ENCODE peak calls at places on chromosomes 5 and 9, in six cellular contexts. Q is brain microvascular endothelial cell, W is Right ventricle myocardium superior, O is ELR, X is EL, M is GM12865. H is an unnamed sample.

GRCh38 chr5:83331842-83332241 is 139.7 kb upstream of the VCAN start:
- DNase-seq in Q (no peak), W (no peak), O (peak), X (peak), M (no peak), H (no peak)

GRCh38 chr5:173475780-173476179 is 140.7 kb downstream of the BOD1 start:
- DNase-seq in Q (no peak), W (no peak), O (no peak), X (no peak), M (no peak), H (no peak)

GRCh38 chr9:94084314-94084713 is at the start of gene PTPDC1:
- DNase-seq in Q (peak), W (no peak), O (peak), X (peak), M (no peak), H (no peak)

GRCh38 chr9:68733021-68733405 is 28.0 kb downstream of the PIP5K1B start:
- DNase-seq in Q (no peak), W (no peak), O (no peak), X (no peak), M (no peak), H (no peak)

GRCh38 chr5:147805030-147805454 is 22.5 kb upstream of the JAKMIP2 start:
- DNase-seq in Q (no peak), W (no peak), O (no peak), X (no peak), M (peak), H (peak)

GRCh38 chr9:134379774-134380431 is 53.6 kb downstream of the RXRA start:
- DNase-seq in Q (peak), W (no peak), O (peak), X (peak), M (no peak), H (no peak)

GRCh38 chr5:72817639-72818266 is 1.3 kb downstream of the TNPO1 start:
- DNase-seq in Q (no peak), W (no peak), O (peak), X (no peak), M (no peak), H (no peak)

GRCh38 chr9:35718726-35719511 is 13.1 kb downstream of the TLN1 start:
- DNase-seq in Q (no peak), W (no peak), O (peak), X (no peak), M (peak), H (no peak)

GRCh38 chr5:176389114-176389768 is 690 bp downstream of the HIGD2A start:
- DNase-seq in Q (no peak), W (no peak), O (no peak), X (no peak), M (no peak), H (no peak)

GRCh38 chr9:121455527-121456239 is 44.0 kb downstream of the GGTA1 start:
- DNase-seq in Q (no peak), W (no peak), O (peak), X (no peak), M (peak), H (peak)

GRCh38 chr9:33076031-33076359 is 479 bp downstream of the SMU1 start:
- DNase-seq in Q (peak), W (no peak), O (peak), X (no peak), M (no peak), H (no peak)

GRCh38 chr5:155285673-155286072 is 272.1 kb downstream of the KIF4B start:
- DNase-seq in Q (no peak), W (no peak), O (no peak), X (no peak), M (no peak), H (no peak)

GRCh38 chr5:42768106-42768504 is 11.5 kb downstream of the CCDC152 start:
- DNase-seq in Q (no peak), W (no peak), O (no peak), X (no peak), M (no peak), H (no peak)

GRCh38 chr9:38372685-38373619 is 19.6 kb upstream of the ALDH1B1 start:
- DNase-seq in Q (no peak), W (no peak), O (no peak), X (no peak), M (no peak), H (no peak)

GRCh38 chr5:156414381-156414780 is 87.4 kb downstream of the SGCD start:
- DNase-seq in Q (no peak), W (no peak), O (no peak), X (no peak), M (no peak), H (no peak)

GRCh38 chr9:18268381-18268780 is 205.6 kb upstream of the ADAMTSL1 start:
- DNase-seq in Q (peak), W (no peak), O (peak), X (peak), M (no peak), H (no peak)

GRCh38 chr9:113589890-113590289 is 126.4 kb downstream of the RGS3 start:
- DNase-seq in Q (no peak), W (no peak), O (peak), X (peak), M (no peak), H (no peak)

GRCh38 chr9:84101892-84102632 is 121.5 kb downstream of the RMI1 start:
- DNase-seq in Q (no peak), W (no peak), O (no peak), X (no peak), M (no peak), H (no peak)

GRCh38 chr5:115820846-115821245 is 4.4 kb upstream of the CDO1 start:
- DNase-seq in Q (no peak), W (no peak), O (no peak), X (no peak), M (no peak), H (no peak)

GRCh38 chr9:34693560-34693959 is 2.5 kb upstream of the CCL19 start:
- DNase-seq in Q (no peak), W (no peak), O (no peak), X (no peak), M (no peak), H (no peak)

GRCh38 chr9:93167185-93167584 is 16.8 kb upstream of the WNK2 start:
- DNase-seq in Q (no peak), W (no peak), O (no peak), X (no peak), M (no peak), H (no peak)

GRCh38 chr5:168654225-168654624 is 75.1 kb upstream of the PANK3 start:
- DNase-seq in Q (no peak), W (peak), O (no peak), X (no peak), M (no peak), H (no peak)

GRCh38 chr5:31924005-31924404 is 250.1 kb downstream of the GOLPH3 start:
- DNase-seq in Q (no peak), W (no peak), O (no peak), X (no peak), M (no peak), H (no peak)

GRCh38 chr5:73496984-73497457 is 1.2 kb upstream of the BTF3 start:
- DNase-seq in Q (peak), W (no peak), O (peak), X (peak), M (peak), H (no peak)

GRCh38 chr9:113992276-113992951 is 85.7 kb downstream of the AMBP start:
- DNase-seq in Q (no peak), W (peak), O (no peak), X (no peak), M (no peak), H (no peak)

GRCh38 chr9:136856541-136857141 is 4.5 kb downstream of the MAMDC4 start:
- DNase-seq in Q (no peak), W (peak), O (no peak), X (no peak), M (no peak), H (peak)

GRCh38 chr5:61277190-61277589 is 54.9 kb upstream of the ZSWIM6 start:
- DNase-seq in Q (peak), W (no peak), O (peak), X (peak), M (peak), H (peak)

GRCh38 chr5:137743031-137743640 is 7.2 kb upstream of the KLHL3 start:
- DNase-seq in Q (peak), W (no peak), O (peak), X (peak), M (peak), H (no peak)

GRCh38 chr9:16315720-16316119 is 554.8 kb downstream of the BNC2 start:
- DNase-seq in Q (peak), W (no peak), O (no peak), X (no peak), M (no peak), H (no peak)

GRCh38 chr5:96936431-96937221 is 746 bp downstream of the LNPEP start:
- DNase-seq in Q (no peak), W (peak), O (peak), X (peak), M (peak), H (peak)

GRCh38 chr5:74364507-74364906 is 276.0 kb downstream of the ENC1 start:
- DNase-seq in Q (no peak), W (no peak), O (no peak), X (no peak), M (no peak), H (no peak)

GRCh38 chr9:33690156-33690908 is 105.0 kb upstream of the PRSS3 start:
- DNase-seq in Q (no peak), W (no peak), O (no peak), X (no peak), M (no peak), H (no peak)

GRCh38 chr5:37667430-37667829 is 172.4 kb downstream of the GDNF start:
- DNase-seq in Q (no peak), W (no peak), O (no peak), X (no peak), M (no peak), H (no peak)

GRCh38 chr5:72152506-72152905 is 45.2 kb downstream of the MAP1B start:
- DNase-seq in Q (peak), W (no peak), O (peak), X (peak), M (no peak), H (no peak)

GRCh38 chr9:3474821-3475220 is 51.0 kb downstream of the RFX3 start:
- DNase-seq in Q (no peak), W (no peak), O (no peak), X (no peak), M (no peak), H (no peak)

GRCh38 chr9:70933318-70933717 is 188.1 kb downstream of the TRPM3 start:
- DNase-seq in Q (no peak), W (no peak), O (no peak), X (peak), M (no peak), H (no peak)

GRCh38 chr9:108617661-108618060 is 238.1 kb downstream of the ACTL7B start:
- DNase-seq in Q (peak), W (no peak), O (no peak), X (peak), M (no peak), H (no peak)

GRCh38 chr9:134372621-134373267 is 46.5 kb downstream of the RXRA start:
- DNase-seq in Q (no peak), W (peak), O (peak), X (no peak), M (no peak), H (no peak)

GRCh38 chr9:100111235-100111634 is 12.2 kb downstream of the INVS start:
- DNase-seq in Q (peak), W (peak), O (peak), X (peak), M (no peak), H (no peak)

H was measured in GM06990.